ENCODE peak calls at places on chromosome 21, in eight cellular contexts. One of them, this sample, is unnamed.

GRCh38 chr21:36015096-36015495 is 45.2 kb downstream of the SETD4 start:
- DNase-seq in cardiac muscle cell: no peak
- DNase-seq in hepatocyte: no peak
- DNase-seq in caudate nucleus: no peak
- DNase-seq in keratinocyte: no peak
- DNase-seq in mammary epithelial cell: no peak
- DNase-seq in tibial nerve: no peak
- DNase-seq in A549: no peak
- DNase-seq in this sample: no peak

GRCh38 chr21:43308511-43309283 is 118.2 kb downstream of the SIK1 start:
- DNase-seq in A549: no peak
- DNase-seq in caudate nucleus: no peak
- DNase-seq in mammary epithelial cell: no peak
- DNase-seq in cardiac muscle cell: no peak
- DNase-seq in keratinocyte: no peak
- DNase-seq in hepatocyte: no peak
- DNase-seq in tibial nerve: no peak
- DNase-seq in this sample: no peak

GRCh38 chr21:42970946-42971653 is 3.3 kb upstream of the PKNOX1 start:
- DNase-seq in mammary epithelial cell: no peak
- DNase-seq in hepatocyte: no peak
- DNase-seq in cardiac muscle cell: no peak
- DNase-seq in keratinocyte: no peak
- DNase-seq in A549: no peak
- DNase-seq in tibial nerve: no peak
- DNase-seq in caudate nucleus: no peak
- DNase-seq in this sample: no peak

GRCh38 chr21:38306833-38307232 is 50.0 kb downstream of the KCNJ15 start:
- DNase-seq in caudate nucleus: no peak
- DNase-seq in tibial nerve: no peak
- DNase-seq in mammary epithelial cell: peak; percentile 65
- DNase-seq in hepatocyte: peak; percentile 39
- DNase-seq in A549: peak; percentile 31
- DNase-seq in keratinocyte: no peak
- DNase-seq in cardiac muscle cell: peak; percentile 96
- DNase-seq in this sample: peak; percentile 64

GRCh38 chr21:38531142-38531541 is 32.9 kb upstream of the ERG start:
- DNase-seq in caudate nucleus: no peak
- DNase-seq in A549: no peak
- DNase-seq in mammary epithelial cell: no peak
- DNase-seq in keratinocyte: no peak
- DNase-seq in tibial nerve: no peak
- DNase-seq in hepatocyte: no peak
- DNase-seq in cardiac muscle cell: no peak
- DNase-seq in this sample: no peak

GRCh38 chr21:33433001-33433400 is 29.8 kb downstream of the IFNGR2 start:
- DNase-seq in caudate nucleus: no peak
- DNase-seq in cardiac muscle cell: no peak
- DNase-seq in hepatocyte: no peak
- DNase-seq in tibial nerve: no peak
- DNase-seq in A549: no peak
- DNase-seq in keratinocyte: no peak
- DNase-seq in mammary epithelial cell: no peak
- DNase-seq in this sample: no peak

GRCh38 chr21:35189077-35189863 is 140.2 kb upstream of the RUNX1 start:
- DNase-seq in tibial nerve: no peak
- DNase-seq in keratinocyte: no peak
- DNase-seq in cardiac muscle cell: peak; percentile 92
- DNase-seq in caudate nucleus: no peak
- DNase-seq in mammary epithelial cell: peak; percentile 20
- DNase-seq in hepatocyte: peak; percentile 30
- DNase-seq in A549: no peak
- DNase-seq in this sample: no peak

GRCh38 chr21:36164427-36164784 is 7.8 kb downstream of the DOP1B start:
- DNase-seq in tibial nerve: no peak
- DNase-seq in cardiac muscle cell: peak; percentile 25
- DNase-seq in keratinocyte: no peak
- DNase-seq in A549: no peak
- DNase-seq in mammary epithelial cell: no peak
- DNase-seq in caudate nucleus: no peak
- DNase-seq in hepatocyte: peak; percentile 16
- DNase-seq in this sample: no peak

GRCh38 chr21:35294231-35294898 is 245.3 kb upstream of the RUNX1 start:
- DNase-seq in mammary epithelial cell: peak; percentile 96
- DNase-seq in cardiac muscle cell: no peak
- DNase-seq in tibial nerve: no peak
- DNase-seq in keratinocyte: peak; percentile 21
- DNase-seq in A549: no peak
- DNase-seq in hepatocyte: peak; percentile 31
- DNase-seq in caudate nucleus: no peak
- DNase-seq in this sample: peak; percentile 68

GRCh38 chr21:44456207-44456914 is 1.1 kb downstream of the LRRC3 start:
- DNase-seq in cardiac muscle cell: no peak
- DNase-seq in hepatocyte: no peak
- DNase-seq in keratinocyte: no peak
- DNase-seq in A549: no peak
- DNase-seq in caudate nucleus: no peak
- DNase-seq in mammary epithelial cell: no peak
- DNase-seq in tibial nerve: no peak
- DNase-seq in this sample: no peak

GRCh38 chr21:44455524-44456206 is 355 bp downstream of the LRRC3 start:
- DNase-seq in mammary epithelial cell: peak; percentile 34
- DNase-seq in cardiac muscle cell: peak; percentile 40
- DNase-seq in keratinocyte: no peak
- DNase-seq in hepatocyte: peak; percentile 69
- DNase-seq in caudate nucleus: no peak
- DNase-seq in A549: peak; percentile 49
- DNase-seq in tibial nerve: no peak
- DNase-seq in this sample: no peak

GRCh38 chr21:44458971-44459711 is 3.8 kb downstream of the LRRC3 start:
- DNase-seq in cardiac muscle cell: no peak
- DNase-seq in tibial nerve: no peak
- DNase-seq in A549: no peak
- DNase-seq in hepatocyte: no peak
- DNase-seq in caudate nucleus: no peak
- DNase-seq in mammary epithelial cell: no peak
- DNase-seq in keratinocyte: no peak
- DNase-seq in this sample: no peak

GRCh38 chr21:44454747-44455523 is at the start of gene LRRC3:
- DNase-seq in hepatocyte: peak; percentile 99
- DNase-seq in tibial nerve: peak; percentile 59
- DNase-seq in mammary epithelial cell: peak; percentile 65
- DNase-seq in cardiac muscle cell: peak; percentile 86
- DNase-seq in caudate nucleus: no peak
- DNase-seq in keratinocyte: peak; percentile 41
- DNase-seq in A549: peak; percentile 85
- DNase-seq in this sample: peak; percentile 26

GRCh38 chr21:44456915-44457736 is 1.8 kb downstream of the LRRC3 start:
- DNase-seq in mammary epithelial cell: no peak
- DNase-seq in caudate nucleus: no peak
- DNase-seq in cardiac muscle cell: no peak
- DNase-seq in A549: no peak
- DNase-seq in keratinocyte: no peak
- DNase-seq in tibial nerve: no peak
- DNase-seq in hepatocyte: no peak
- DNase-seq in this sample: no peak
- H3K27ac ChIP-seq in mammary epithelial cell: no peak overlapping the region
- H3K27ac ChIP-seq in caudate nucleus: no peak overlapping the region
- H3K27ac ChIP-seq in cardiac muscle cell: no peak overlapping the region
- H3K27ac ChIP-seq in A549: no peak overlapping the region
- H3K27ac ChIP-seq in keratinocyte: no peak overlapping the region
- H3K27ac ChIP-seq in tibial nerve: no peak overlapping the region
- H3K27ac ChIP-seq in hepatocyte: peak overlapping the region; percentile 72
- H3K27ac ChIP-seq in this sample: no peak overlapping the region

GRCh38 chr21:32403201-32403701 is 9.3 kb upstream of the EVA1C start:
- DNase-seq in A549: peak; percentile 62
- DNase-seq in tibial nerve: no peak
- DNase-seq in hepatocyte: peak; percentile 83
- DNase-seq in caudate nucleus: peak; percentile 40
- DNase-seq in keratinocyte: no peak
- DNase-seq in mammary epithelial cell: peak; percentile 47
- DNase-seq in cardiac muscle cell: peak; percentile 89
- DNase-seq in this sample: no peak

GRCh38 chr21:32410916-32411315 is 1.6 kb upstream of the EVA1C start:
- DNase-seq in cardiac muscle cell: no peak
- DNase-seq in caudate nucleus: no peak
- DNase-seq in hepatocyte: no peak
- DNase-seq in keratinocyte: no peak
- DNase-seq in A549: no peak
- DNase-seq in mammary epithelial cell: no peak
- DNase-seq in tibial nerve: no peak
- DNase-seq in this sample: no peak

GRCh38 chr21:32410291-32410690 is 2.2 kb upstream of the EVA1C start:
- DNase-seq in A549: no peak
- DNase-seq in cardiac muscle cell: peak; percentile 55
- DNase-seq in keratinocyte: no peak
- DNase-seq in mammary epithelial cell: no peak
- DNase-seq in caudate nucleus: no peak
- DNase-seq in tibial nerve: no peak
- DNase-seq in hepatocyte: no peak
- DNase-seq in this sample: no peak

GRCh38 chr21:32411366-32412161 is 942 bp upstream of the EVA1C start:
- DNase-seq in tibial nerve: peak; percentile 91
- DNase-seq in A549: peak; percentile 40
- DNase-seq in keratinocyte: no peak
- DNase-seq in mammary epithelial cell: peak; percentile 65
- DNase-seq in cardiac muscle cell: peak; percentile 90
- DNase-seq in caudate nucleus: peak; percentile 67
- DNase-seq in hepatocyte: peak; percentile 67
- DNase-seq in this sample: no peak

DNA sequence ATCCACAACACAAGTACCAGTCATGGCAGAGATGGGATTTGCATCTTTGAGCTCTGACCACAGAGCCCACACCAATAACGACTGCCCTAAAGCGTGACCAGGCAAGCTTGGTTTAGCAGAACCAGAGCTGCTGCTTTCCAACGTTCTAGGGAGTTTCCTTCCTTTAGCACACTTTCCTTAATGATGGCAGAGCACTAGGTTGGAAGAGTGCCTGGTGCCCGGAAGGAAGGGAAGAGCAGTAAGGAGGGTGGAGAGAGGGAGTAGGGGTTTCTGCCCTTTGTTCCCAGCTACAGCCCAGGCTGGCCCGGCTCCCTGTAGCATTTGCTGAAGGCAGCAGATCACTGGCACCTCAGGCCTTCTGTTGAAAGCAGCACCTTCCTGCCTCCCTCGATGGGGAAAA is 6.1 kb upstream of the EVA1C start:
- DNase-seq in mammary epithelial cell: peak; percentile 37
- DNase-seq in caudate nucleus: no peak
- DNase-seq in A549: no peak
- DNase-seq in hepatocyte: no peak
- DNase-seq in keratinocyte: no peak
- DNase-seq in cardiac muscle cell: no peak
- DNase-seq in tibial nerve: no peak
- DNase-seq in this sample: no peak
- H3K27ac ChIP-seq in mammary epithelial cell: no peak overlapping the region
- H3K27ac ChIP-seq in caudate nucleus: no peak overlapping the region
- H3K27ac ChIP-seq in A549: peak overlapping the region; percentile 65
- H3K27ac ChIP-seq in hepatocyte: no peak overlapping the region
- H3K27ac ChIP-seq in keratinocyte: no peak overlapping the region
- H3K27ac ChIP-seq in cardiac muscle cell: no peak overlapping the region
- H3K27ac ChIP-seq in tibial nerve: peak overlapping the region; percentile 99
- H3K27ac ChIP-seq in this sample: no peak overlapping the region

GRCh38 chr21:44992608-44993031 is 52.8 kb downstream of the SLX9 start:
- DNase-seq in cardiac muscle cell: no peak
- DNase-seq in hepatocyte: no peak
- DNase-seq in mammary epithelial cell: no peak
- DNase-seq in keratinocyte: no peak
- DNase-seq in tibial nerve: no peak
- DNase-seq in A549: no peak
- DNase-seq in caudate nucleus: no peak
- DNase-seq in this sample: no peak

GRCh38 chr21:44991538-44992483 is 52.0 kb downstream of the SLX9 start:
- DNase-seq in cardiac muscle cell: no peak
- DNase-seq in caudate nucleus: no peak
- DNase-seq in A549: no peak
- DNase-seq in keratinocyte: no peak
- DNase-seq in mammary epithelial cell: no peak
- DNase-seq in tibial nerve: no peak
- DNase-seq in hepatocyte: no peak
- DNase-seq in this sample: no peak

GRCh38 chr21:44994016-44994365 is 54.2 kb downstream of the SLX9 start:
- DNase-seq in mammary epithelial cell: no peak
- DNase-seq in hepatocyte: no peak
- DNase-seq in tibial nerve: no peak
- DNase-seq in cardiac muscle cell: no peak
- DNase-seq in keratinocyte: no peak
- DNase-seq in A549: no peak
- DNase-seq in caudate nucleus: no peak
- DNase-seq in this sample: no peak

GRCh38 chr21:44994581-44995171 is 54.8 kb downstream of the SLX9 start:
- DNase-seq in hepatocyte: no peak
- DNase-seq in A549: no peak
- DNase-seq in keratinocyte: peak; percentile 30
- DNase-seq in cardiac muscle cell: no peak
- DNase-seq in tibial nerve: no peak
- DNase-seq in caudate nucleus: no peak
- DNase-seq in mammary epithelial cell: peak; percentile 53
- DNase-seq in this sample: no peak

GRCh38 chr21:44993321-44994015 is 53.6 kb downstream of the SLX9 start:
- DNase-seq in keratinocyte: no peak
- DNase-seq in mammary epithelial cell: no peak
- DNase-seq in A549: no peak
- DNase-seq in hepatocyte: no peak
- DNase-seq in cardiac muscle cell: no peak
- DNase-seq in caudate nucleus: no peak
- DNase-seq in tibial nerve: no peak
- DNase-seq in this sample: no peak
- H3K27ac ChIP-seq in keratinocyte: no peak overlapping the region
- H3K27ac ChIP-seq in mammary epithelial cell: no peak overlapping the region
- H3K27ac ChIP-seq in A549: no peak overlapping the region
- H3K27ac ChIP-seq in hepatocyte: no peak overlapping the region
- H3K27ac ChIP-seq in cardiac muscle cell: no peak overlapping the region
- H3K27ac ChIP-seq in caudate nucleus: no peak overlapping the region
- H3K27ac ChIP-seq in tibial nerve: no peak overlapping the region
- H3K27ac ChIP-seq in this sample: no peak overlapping the region

GRCh38 chr21:41810597-41810932 is 43.7 kb upstream of the RIPK4 start:
- DNase-seq in A549: no peak
- DNase-seq in keratinocyte: no peak
- DNase-seq in cardiac muscle cell: no peak
- DNase-seq in mammary epithelial cell: no peak
- DNase-seq in caudate nucleus: no peak
- DNase-seq in tibial nerve: no peak
- DNase-seq in hepatocyte: no peak
- DNase-seq in this sample: no peak
- H3K27ac ChIP-seq in A549: no peak overlapping the region
- H3K27ac ChIP-seq in keratinocyte: no peak overlapping the region
- H3K27ac ChIP-seq in cardiac muscle cell: no peak overlapping the region
- H3K27ac ChIP-seq in mammary epithelial cell: no peak overlapping the region
- H3K27ac ChIP-seq in caudate nucleus: no peak overlapping the region
- H3K27ac ChIP-seq in tibial nerve: no peak overlapping the region
- H3K27ac ChIP-seq in hepatocyte: no peak overlapping the region
- H3K27ac ChIP-seq in this sample: no peak overlapping the region

This sample was measured in epithelial cell of prostate.